ENCODE peak calls at places on chromosome 1, in five cellular contexts. T is heart left ventricle, B is body of pancreas, M is endothelial cell of umbilical vein, J is HCT116. D is an unnamed sample.
A peak's percentile ranks its signal among the peaks of the same experiment; 100 is the strongest.

GRCh38 chr1:39122056-39122455 is 82.4 kb upstream of the MACF1 start:
- DNase-seq in J (no peak), B (no peak), M (no peak), T (no peak), D (no peak)

GRCh38 chr1:103129255-103129654 is 20.9 kb upstream of the COL11A1 start:
- DNase-seq in M (no peak), B (no peak), J (no peak), T (no peak), D (no peak)

GRCh38 chr1:210264521-210265380 is 32.2 kb downstream of the SERTAD4 start:
- DNase-seq in M (no peak), J (no peak), T (no peak), B (no peak), D (no peak)

GRCh38 chr1:91633438-91633837 is 132.8 kb downstream of the CDC7 start:
- DNase-seq in B (no peak), M (no peak), J (no peak), T (no peak), D (no peak)

GRCh38 chr1:204806943-204807624 is 63.6 kb upstream of the NFASC start:
- DNase-seq in B (peak; percentile 81), J (peak; percentile 76), M (peak; percentile 81), T (peak; percentile 80), D (peak; percentile 87)

GRCh38 chr1:64295566-64295965 is 92.1 kb downstream of the UBE2U start:
- DNase-seq in J (no peak), B (no peak), M (no peak), T (no peak), D (no peak)

GRCh38 chr1:54256756-54257155 is 56.8 kb downstream of the MRPL37 start:
- DNase-seq in B (no peak), J (no peak), T (no peak), M (no peak), D (no peak)

GRCh38 chr1:201062511-201063189 is 39.1 kb upstream of the KIF21B start:
- DNase-seq in T (no peak), B (no peak), J (no peak), M (no peak), D (no peak)

GRCh38 chr1:91596474-91596873 is 95.8 kb downstream of the CDC7 start:
- DNase-seq in T (no peak), J (no peak), M (no peak), B (no peak), D (no peak)

GRCh38 chr1:180458807-180459206 is 43.6 kb downstream of the ACBD6 start:
- DNase-seq in T (no peak), B (no peak), J (no peak), M (no peak), D (no peak)

GRCh38 chr1:92095868-92096267 is 15.7 kb downstream of the BTBD8 start:
- DNase-seq in J (no peak), M (no peak), T (no peak), B (no peak), D (no peak)

GRCh38 chr1:31764307-31765040 is at the start of gene ADGRB2:
- DNase-seq in B (no peak), M (peak; percentile 19), T (no peak), J (no peak), D (no peak)

GRCh38 chr1:156053770-156054499 is at the start of gene UBQLN4:
- DNase-seq in J (peak; percentile 67), B (peak; percentile 93), T (peak; percentile 91), M (peak; percentile 76), D (peak; percentile 95)

GRCh38 chr1:156055343-156055645 is 712 bp downstream of the LAMTOR2 start:
- DNase-seq in B (no peak), M (no peak), J (no peak), T (no peak), D (no peak)

GRCh38 chr1:156054500-156055342 is at the start of gene LAMTOR2:
- DNase-seq in T (peak; percentile 99), B (peak; percentile 98), M (peak; percentile 98), J (peak; percentile 94), D (peak; percentile 97)

GRCh38 chr1:156051011-156051725 is 2.4 kb downstream of the UBQLN4 start:
- DNase-seq in J (no peak), B (no peak), T (no peak), M (no peak), D (no peak)

GRCh38 chr1:156052862-156053769 is 482 bp downstream of the UBQLN4 start:
- DNase-seq in J (peak; percentile 72), T (peak; percentile 67), B (peak; percentile 51), M (peak; percentile 76), D (peak; percentile 63)
- TF ChIP-seq POLR2A in J (no peak), T (peak; percentile 39), B (peak; percentile 10), M (no peak), D (peak; percentile 5)

GRCh38 chr1:25238046-25238445 is 5.7 kb upstream of the SYF2 start:
- DNase-seq in M (no peak), T (no peak), B (no peak), J (no peak), D (no peak)

GRCh38 chr1:25245393-25245792 is 1.9 kb downstream of the RSRP1 start:
- DNase-seq in B (no peak), M (no peak), J (no peak), T (no peak), D (no peak)

GRCh38 chr1:25243907-25244306 is 3.3 kb downstream of the RSRP1 start:
- DNase-seq in M (no peak), J (no peak), T (no peak), B (no peak), D (no peak)

GRCh38 chr1:25239681-25240541 is 7.3 kb downstream of the RSRP1 start:
- DNase-seq in M (peak; percentile 91), B (peak; percentile 96), T (peak; percentile 93), J (peak; percentile 92), D (peak; percentile 28)
- TF ChIP-seq POLR2A in M (peak; percentile 89), B (peak; percentile 77), T (peak; percentile 47), J (peak; percentile 71), D (no peak)

GRCh38 chr1:28244549-28245251 is 8.8 kb downstream of the ATP5IF1 start:
- DNase-seq in M (no peak), J (no peak), B (no peak), T (peak; percentile 54), D (no peak)
- TF ChIP-seq POLR2A in M (no peak), J (no peak), B (no peak), T (peak; percentile 37), D (no peak)

DNA sequence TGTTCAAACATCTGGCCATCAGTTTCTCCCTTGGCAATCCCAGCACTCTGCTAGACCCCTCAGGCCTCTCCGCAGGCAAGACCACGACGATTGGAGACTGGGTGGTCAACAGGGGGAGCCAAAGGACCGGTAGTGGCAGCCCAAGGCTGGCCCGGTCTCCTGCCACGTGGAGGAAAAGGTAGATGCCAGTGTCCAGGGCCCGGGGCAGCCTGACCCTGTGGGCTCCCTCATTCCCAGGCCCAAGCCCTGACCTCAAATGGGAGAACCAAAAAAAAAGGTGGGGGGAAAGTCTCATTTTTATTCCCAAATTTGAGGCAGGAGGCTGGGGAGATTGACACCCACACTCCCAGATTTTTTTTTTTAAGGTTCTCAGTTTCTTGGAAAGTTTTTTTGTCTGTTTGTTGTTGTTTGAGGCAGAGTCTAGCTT is 24.8 kb downstream of the S100A6 start:
- DNase-seq in T (peak; percentile 84), B (peak; percentile 85), M (peak; percentile 71), J (peak; percentile 70), D (no peak)
- TF ChIP-seq POLR2A in T (no peak), B (no peak), M (no peak), J (no peak), D (no peak)

GRCh38 chr1:156648951-156649350 is 7.0 kb downstream of the BCAN start:
- DNase-seq in T (no peak), B (peak; percentile 55), M (no peak), J (no peak), D (peak; percentile 78)

GRCh38 chr1:156652992-156653355 is 11.1 kb downstream of the BCAN start:
- DNase-seq in M (no peak), T (no peak), J (no peak), B (no peak), D (no peak)

GRCh38 chr1:156654700-156655099 is 12.8 kb downstream of the BCAN start:
- DNase-seq in B (no peak), T (no peak), M (no peak), J (no peak), D (no peak)

GRCh38 chr1:156655151-156655903 is 13.4 kb downstream of the BCAN start:
- DNase-seq in B (no peak), J (no peak), T (no peak), M (no peak), D (no peak)

GRCh38 chr1:156652131-156652991 is 10.4 kb downstream of the BCAN start:
- DNase-seq in T (peak; percentile 37), B (no peak), M (peak; percentile 29), J (no peak), D (no peak)
- TF ChIP-seq POLR2A in T (no peak), B (no peak), M (no peak), J (no peak), D (no peak)

GRCh38 chr1:21368514-21369289 is 71.2 kb upstream of the NBPF3 start:
- DNase-seq in J (peak; percentile 77), T (peak; percentile 86), M (peak; percentile 92), B (peak; percentile 80), D (peak; percentile 57)
- TF ChIP-seq POLR2A in J (no peak), T (no peak), M (no peak), B (no peak), D (no peak)

DNA sequence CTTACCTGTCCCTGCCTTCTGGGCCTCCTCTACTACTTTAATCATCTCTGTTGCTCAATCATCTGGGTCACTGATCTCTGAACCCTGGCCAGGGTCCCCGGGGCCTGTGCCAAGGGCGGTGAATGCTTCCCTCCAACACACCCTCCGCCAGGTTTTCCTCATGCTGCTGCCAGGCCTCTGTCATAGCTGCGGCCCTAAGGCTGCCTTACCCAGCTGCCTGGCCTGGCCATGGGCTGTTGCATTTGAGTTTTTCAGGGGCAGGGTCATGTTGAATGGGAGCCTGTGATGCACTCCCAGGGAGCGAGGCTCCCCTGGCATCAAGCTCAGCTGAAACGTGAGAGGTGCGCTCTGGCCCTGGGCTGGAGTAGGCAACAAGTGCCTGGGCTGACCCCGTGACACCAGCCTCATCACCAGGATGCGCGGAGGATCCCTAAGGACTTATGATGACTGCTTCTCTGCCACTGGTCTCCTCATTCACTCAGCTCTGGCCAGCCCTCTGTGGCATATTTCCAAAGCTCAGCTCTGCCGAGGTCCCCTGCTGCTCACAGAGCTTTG is 7.6 kb downstream of the EDN2 start:
- DNase-seq in T (peak; percentile 65), M (no peak), B (peak; percentile 89), J (no peak), D (no peak)
- TF ChIP-seq POLR2A in T (no peak), M (no peak), B (peak; percentile 7), J (no peak), D (no peak)

GRCh38 chr1:84573967-84574842 is at the start of gene CTBS:
- DNase-seq in M (peak; percentile 85), J (peak; percentile 53), B (peak; percentile 91), T (peak; percentile 93), D (peak; percentile 85)
- TF ChIP-seq POLR2A in M (peak; percentile 86), J (peak; percentile 84), B (peak; percentile 86), T (peak; percentile 81), D (peak; percentile 92)